ENCODE peak calls at places on chromosome 22, in seven cellular contexts. P is cardiac fibroblast; S is hippocampal formation; H is spleen; F is tibial artery; Y is activated naive CD8-positive, alpha-beta T cell treated with anti-CD3 and anti-CD28 coated beads for 36 hours; W is SHP77 treated with DMSO at 0.1 percent for 48 hours. C is an unnamed sample.

GRCh38 chr22:32904044-32904443 is 102.5 kb downstream of the TIMP3 start:
- DNase-seq in F (no peak), W (no peak), Y (no peak), P (peak), S (peak), H (no peak), C (peak)

GRCh38 chr22:28027453-28028448 is 108.7 kb upstream of the PITPNB start:
- DNase-seq in F (no peak), W (no peak), P (peak), S (no peak), H (peak), Y (no peak), C (no peak)

GRCh38 chr22:49972163-49973017 is 11.8 kb downstream of the PIM3 start:
- DNase-seq in H (peak), W (no peak), S (no peak), F (peak), P (no peak), Y (no peak), C (no peak)

GRCh38 chr22:26416670-26417270 is 12.3 kb upstream of the ASPHD2 start:
- DNase-seq in W (no peak), P (peak), H (no peak), S (no peak), F (no peak), Y (no peak), C (peak)

GRCh38 chr22:47628477-47629272 is 866.2 kb downstream of the TBC1D22A start:
- DNase-seq in Y (no peak), F (no peak), P (no peak), S (no peak), H (no peak), W (no peak), C (no peak)

GRCh38 chr22:40302149-40302548 is 44.2 kb upstream of the ADSL start:
- DNase-seq in Y (no peak), W (no peak), S (no peak), P (no peak), H (no peak), F (no peak), C (no peak)

GRCh38 chr22:22520020-22520656 is at the start of gene ZNF280A:
- DNase-seq in P (peak), W (no peak), F (no peak), Y (no peak), S (no peak), H (no peak), C (no peak)

GRCh38 chr22:45446216-45446615 is 32.7 kb downstream of the RIBC2 start:
- DNase-seq in S (no peak), P (no peak), Y (no peak), W (no peak), F (no peak), H (no peak), C (no peak)

GRCh38 chr22:24969588-24970301 is 17.2 kb downstream of the KIAA1671 start:
- DNase-seq in Y (no peak), F (peak), H (no peak), S (no peak), P (peak), W (no peak), C (no peak)

GRCh38 chr22:46557736-46558480 is 20.5 kb upstream of the CELSR1 start:
- DNase-seq in W (no peak), F (no peak), H (no peak), P (no peak), Y (no peak), S (no peak), C (peak)

GRCh38 chr22:46056169-46057041 is 79.4 kb upstream of the WNT7B start:
- DNase-seq in H (peak), F (peak), Y (no peak), P (no peak), S (peak), W (peak), C (no peak)